ENCODE peak calls at places on chromosomes 5 and 9, in ten cellular contexts. P is astrocyte, X is mucosa of descending colon, H is tibial nerve, D is vagina, J is heart left ventricle, F is A673, T is endothelial cell of umbilical vein, E is lower lobe of right lung, R is tibial artery. G is an unnamed sample. For H3K36me3, the result is how much of the 10 kb centered on the place peaks cover.

GRCh38 chr5:67291671-67292070 is 95.1 kb upstream of the CD180 start:
- DNase-seq in P (no peak), X (no peak), H (no peak), D (no peak), J (no peak), F (no peak), T (no peak), E (no peak), R (no peak), G (no peak)

GRCh38 chr5:157917909-157918809 is 59.2 kb upstream of the CLINT1 start:
- DNase-seq in P (peak), X (peak), H (peak), D (no peak), J (peak), F (peak), T (peak), E (peak), R (peak), G (no peak)

GRCh38 chr5:135426102-135427082 is 20.8 kb downstream of the DCANP1 start:
- DNase-seq in P (peak), X (peak), H (no peak), D (no peak), J (no peak), F (peak), T (peak), E (no peak), R (no peak), G (no peak)

GRCh38 chr9:2955616-2956015 is 111.7 kb upstream of the PUM3 start:
- DNase-seq in P (no peak), X (no peak), H (no peak), D (no peak), J (no peak), F (no peak), T (no peak), E (no peak), R (no peak), G (no peak)

GRCh38 chr9:93261735-93262523 is 78.0 kb downstream of the WNK2 start:
- DNase-seq in P (no peak), X (no peak), H (no peak), D (no peak), J (no peak), F (no peak), T (no peak), E (peak), R (peak), G (peak)

GRCh38 chr5:163760498-163760897 is 255.1 kb downstream of the MAT2B start:
- DNase-seq in P (peak), X (no peak), H (no peak), D (no peak), J (no peak), F (no peak), T (peak), E (no peak), R (no peak), G (no peak)

GRCh38 chr5:112254303-112254702 is 164.8 kb downstream of the EPB41L4A start:
- DNase-seq in P (no peak), X (no peak), H (no peak), D (no peak), J (no peak), F (no peak), T (no peak), E (no peak), R (no peak), G (no peak)

GRCh38 chr5:169223595-169223953 is 77.4 kb downstream of the SLIT3 start:
- DNase-seq in P (peak), X (no peak), H (no peak), D (no peak), J (no peak), F (no peak), T (no peak), E (no peak), R (no peak), G (no peak)

GRCh38 chr9:89564257-89564878 is 40.4 kb upstream of the GADD45G start:
- DNase-seq in P (no peak), X (no peak), H (no peak), D (no peak), J (no peak), F (peak), T (peak), E (no peak), R (no peak), G (no peak)

GRCh38 chr5:15249152-15249551 is 250.8 kb upstream of the FBXL7 start:
- DNase-seq in P (peak), X (no peak), H (no peak), D (no peak), J (no peak), F (no peak), T (peak), E (no peak), R (no peak), G (no peak)

GRCh38 chr5:32280656-32281081 is 32.1 kb downstream of the MTMR12 start:
- DNase-seq in P (no peak), X (no peak), H (no peak), D (no peak), J (no peak), F (no peak), T (no peak), E (no peak), R (no peak), G (no peak)

GRCh38 chr9:96274939-96275338 is 27.0 kb downstream of the HSD17B3 start:
- DNase-seq in P (no peak), X (no peak), H (no peak), D (no peak), J (no peak), F (no peak), T (no peak), E (no peak), R (no peak), G (no peak)

GRCh38 chr9:133955821-133956411 is 36.2 kb downstream of the VAV2 start:
- DNase-seq in P (peak), X (no peak), H (no peak), D (no peak), J (no peak), F (peak), T (peak), E (peak), R (no peak), G (peak)

GRCh38 chr9:135109650-135110049 is 22.2 kb downstream of the OLFM1 start:
- DNase-seq in P (no peak), X (no peak), H (no peak), D (no peak), J (no peak), F (no peak), T (no peak), E (no peak), R (no peak), G (no peak)

GRCh38 chr9:136728548-136729123 is 14.1 kb downstream of the LCN10 start:
- DNase-seq in P (no peak), X (peak), H (no peak), D (no peak), J (no peak), F (no peak), T (peak), E (peak), R (peak), G (peak)

GRCh38 chr9:131748411-131748955 is 8.6 kb upstream of the RAPGEF1 start:
- DNase-seq in P (no peak), X (no peak), H (no peak), D (no peak), J (no peak), F (no peak), T (no peak), E (no peak), R (no peak), G (no peak)

GRCh38 chr5:143495823-143496275 is 92.4 kb upstream of the NR3C1 start:
- DNase-seq in P (peak), X (no peak), H (no peak), D (no peak), J (no peak), F (peak), T (peak), E (no peak), R (no peak), G (no peak)

GRCh38 chr5:62386824-62387223 is 16.9 kb downstream of the DIMT1 start:
- DNase-seq in P (no peak), X (no peak), H (no peak), D (no peak), J (no peak), F (no peak), T (no peak), E (no peak), R (no peak), G (no peak)

GRCh38 chr5:62385136-62385535 is 18.6 kb downstream of the DIMT1 start:
- DNase-seq in P (no peak), X (no peak), H (no peak), D (no peak), J (no peak), F (no peak), T (no peak), E (no peak), R (no peak), G (no peak)

GRCh38 chr5:62385816-62386400 is 17.8 kb downstream of the DIMT1 start:
- DNase-seq in P (peak), X (no peak), H (no peak), D (no peak), J (no peak), F (no peak), T (no peak), E (no peak), R (no peak), G (no peak)
- H3K36me3 ChIP-seq in P (half or more), X (under half), H (under half), D (under half), J (half or more), F (half or more), T (under half), E (half or more), R (half or more), G (under half)

GRCh38 chr5:61677220-61677619 is 345.2 kb downstream of the ZSWIM6 start:
- DNase-seq in P (no peak), X (no peak), H (no peak), D (no peak), J (no peak), F (no peak), T (no peak), E (no peak), R (no peak), G (no peak)

GRCh38 chr5:61679562-61679961 is 347.5 kb downstream of the ZSWIM6 start:
- DNase-seq in P (no peak), X (no peak), H (no peak), D (no peak), J (no peak), F (no peak), T (no peak), E (no peak), R (no peak), G (no peak)

GRCh38 chr5:61675015-61675692 is 343.1 kb downstream of the ZSWIM6 start:
- DNase-seq in P (no peak), X (peak), H (no peak), D (no peak), J (no peak), F (peak), T (no peak), E (no peak), R (no peak), G (no peak)

GRCh38 chr5:61680247-61680646 is 348.2 kb downstream of the ZSWIM6 start:
- DNase-seq in P (no peak), X (no peak), H (no peak), D (no peak), J (no peak), F (no peak), T (no peak), E (no peak), R (no peak), G (no peak)

GRCh38 chr5:61678966-61679365 is 346.9 kb downstream of the ZSWIM6 start:
- DNase-seq in P (no peak), X (peak), H (no peak), D (no peak), J (no peak), F (peak), T (no peak), E (no peak), R (no peak), G (no peak)
- TF ChIP-seq CTCF in P (no peak), X (peak), H (no peak), D (no peak), J (no peak), F (peak), T (no peak), E (no peak), R (no peak), G (no peak)

DNA sequence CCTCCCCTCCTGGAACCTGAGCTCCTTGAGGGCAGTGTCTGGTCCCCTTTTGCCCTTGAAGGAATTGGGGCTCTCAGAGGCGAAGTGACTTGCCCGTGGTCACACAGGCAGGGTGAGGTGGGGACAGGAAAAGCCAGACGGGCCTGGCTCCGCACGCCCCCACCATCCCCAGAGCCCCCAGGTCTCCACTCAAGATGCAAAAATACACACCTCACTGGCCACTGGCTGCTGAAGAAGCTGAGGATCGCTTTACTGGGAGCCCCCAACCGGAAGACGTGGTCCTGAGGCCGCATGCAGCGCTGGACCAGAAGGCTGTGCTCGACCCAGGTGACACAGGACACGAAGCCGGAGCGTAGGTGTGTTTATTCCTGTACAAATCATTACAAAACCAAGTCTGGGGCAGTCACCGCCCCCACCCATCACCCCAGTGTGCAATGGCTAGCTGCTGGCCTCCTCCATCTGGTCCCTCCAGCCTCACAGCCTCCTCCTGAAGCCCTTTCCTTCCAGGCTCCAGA is 7.6 kb upstream of the AK1 start:
- DNase-seq in P (no peak), X (no peak), H (no peak), D (no peak), J (no peak), F (no peak), T (no peak), E (no peak), R (no peak), G (no peak)
- H3K36me3 ChIP-seq in P (under half), X (under half), H (under half), D (under half), J (half or more), F (under half), T (under half), E (half or more), R (half or more), G (under half)

GRCh38 chr9:117034862-117035261 is 347.8 kb downstream of the TRIM32 start:
- DNase-seq in P (no peak), X (peak), H (no peak), D (no peak), J (no peak), F (peak), T (no peak), E (no peak), R (no peak), G (no peak)
- TF ChIP-seq CTCF in P (no peak), X (no peak), H (no peak), D (no peak), J (no peak), F (no peak), T (no peak), E (no peak), R (no peak), G (no peak)

GRCh38 chr9:6843742-6844141 is 86.0 kb downstream of the KDM4C start:
- DNase-seq in P (no peak), X (no peak), H (no peak), D (no peak), J (no peak), F (no peak), T (no peak), E (no peak), R (no peak), G (no peak)

GRCh38 chr9:6842584-6842947 is 84.8 kb downstream of the KDM4C start:
- DNase-seq in P (peak), X (no peak), H (no peak), D (no peak), J (no peak), F (no peak), T (peak), E (no peak), R (no peak), G (no peak)

GRCh38 chr9:6845881-6846280 is 88.1 kb downstream of the KDM4C start:
- DNase-seq in P (no peak), X (peak), H (no peak), D (no peak), J (no peak), F (no peak), T (no peak), E (no peak), R (no peak), G (no peak)

DNA sequence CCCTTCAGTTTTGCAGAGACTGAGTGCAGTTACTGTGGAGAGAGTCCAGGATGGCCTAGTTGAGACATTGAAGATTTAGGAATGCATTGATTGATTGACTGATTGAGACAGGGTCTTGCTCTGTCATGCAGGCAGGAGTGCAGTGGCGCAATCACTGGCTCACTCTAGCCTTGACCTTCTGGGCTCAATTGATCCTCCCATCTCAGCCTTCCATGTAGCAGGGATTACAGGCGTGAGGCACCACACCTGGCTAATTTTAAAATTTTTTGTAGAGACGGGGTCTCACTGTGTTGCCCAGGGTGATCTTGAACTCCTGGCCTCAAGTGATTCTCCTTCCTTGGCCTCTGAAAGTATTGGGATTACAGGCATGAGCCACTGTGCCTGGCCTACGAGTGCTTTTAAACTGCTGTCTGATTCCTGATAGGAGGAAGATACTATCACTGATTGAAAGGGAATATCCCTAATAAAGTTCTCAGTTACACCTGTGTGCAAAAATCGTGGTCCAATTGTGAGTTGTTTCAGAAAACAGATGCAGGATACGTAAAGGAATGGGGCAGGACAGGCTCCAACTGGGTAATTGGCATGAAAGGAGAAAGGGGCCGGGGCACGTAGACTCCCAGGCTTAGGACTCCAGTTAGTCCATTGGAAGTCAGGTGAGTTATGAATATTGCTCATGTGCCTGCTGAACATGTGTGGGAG is 87.5 kb downstream of the KDM4C start:
- DNase-seq in P (no peak), X (no peak), H (no peak), D (no peak), J (no peak), F (no peak), T (no peak), E (no peak), R (no peak), G (no peak)
- H3K36me3 ChIP-seq in P (under half), X (under half), H (under half), D (under half), J (under half), F (under half), T (under half), E (under half), R (under half), G (under half)

GRCh38 chr9:1051286-1052118 is 1.3 kb downstream of the DMRT2 start:
- DNase-seq in P (no peak), X (peak), H (peak), D (no peak), J (peak), F (no peak), T (no peak), E (peak), R (no peak), G (peak)
- TF ChIP-seq CTCF in P (no peak), X (peak), H (no peak), D (no peak), J (no peak), F (no peak), T (no peak), E (peak), R (no peak), G (no peak)

GRCh38 chr9:120778758-120779157 is 14.5 kb downstream of the FBXW2 start:
- DNase-seq in P (no peak), X (no peak), H (no peak), D (no peak), J (no peak), F (no peak), T (no peak), E (no peak), R (no peak), G (no peak)
- H3K36me3 ChIP-seq in P (under half), X (under half), H (under half), D (under half), J (half or more), F (under half), T (under half), E (half or more), R (half or more), G (under half)